ENCODE peak calls at places on chromosomes 4 and X, in eight cellular contexts. N, W, Y, G, J, P, A and F are unnamed samples.

GRCh38 chrX:69216911-69217310 is 51.7 kb upstream of the PJA1 start:
- DNase-seq in N (no peak), W (no peak), Y (no peak), G (no peak), J (no peak), P (no peak), A (no peak), F (no peak)

GRCh38 chr4:176622251-176622968 is 170.3 kb downstream of the VEGFC start:
- DNase-seq in N (no peak), W (peak), Y (no peak), G (no peak), J (no peak), P (no peak), A (no peak), F (no peak)

GRCh38 chr4:174210354-174210753 is 73.1 kb downstream of the FBXO8 start:
- DNase-seq in N (no peak), W (no peak), Y (no peak), G (no peak), J (no peak), P (no peak), A (no peak), F (no peak)

GRCh38 chr4:127015616-127016015 is 617.1 kb upstream of the INTU start:
- DNase-seq in N (no peak), W (no peak), Y (no peak), G (no peak), J (no peak), P (no peak), A (no peak), F (peak)

GRCh38 chrX:64204252-64204651 is 1.3 kb downstream of the AMER1 start:
- DNase-seq in N (peak), W (peak), Y (no peak), G (peak), J (no peak), P (no peak), A (no peak), F (no peak)

GRCh38 chrX:43961699-43962098 is 11.5 kb downstream of the NDP start:
- DNase-seq in N (no peak), W (no peak), Y (peak), G (no peak), J (no peak), P (no peak), A (no peak), F (no peak)

GRCh38 chrX:121301822-121302221 is 254.4 kb downstream of the GLUD2 start:
- DNase-seq in N (no peak), W (no peak), Y (no peak), G (no peak), J (no peak), P (no peak), A (no peak), F (no peak)

GRCh38 chr4:5839751-5840674 is 52.9 kb downstream of the CRMP1 start:
- DNase-seq in N (peak), W (peak), Y (no peak), G (no peak), J (no peak), P (no peak), A (no peak), F (no peak)

GRCh38 chrX:136446208-136446607 is 41.5 kb upstream of the BRS3 start:
- DNase-seq in N (no peak), W (no peak), Y (no peak), G (no peak), J (no peak), P (no peak), A (no peak), F (no peak)

GRCh38 chrX:107355533-107355932 is 93.9 kb upstream of the FRMPD3 start:
- DNase-seq in N (no peak), W (no peak), Y (no peak), G (no peak), J (no peak), P (no peak), A (no peak), F (peak)

GRCh38 chrX:32966956-32967355 is 244.4 kb downstream of the DMD start:
- DNase-seq in N (no peak), W (no peak), Y (peak), G (no peak), J (no peak), P (no peak), A (no peak), F (peak)

GRCh38 chr4:67770422-67770821 is 16.2 kb upstream of the GNRHR start:
- DNase-seq in N (no peak), W (no peak), Y (no peak), G (no peak), J (no peak), P (no peak), A (no peak), F (no peak)

GRCh38 chrX:2145672-2146412 is 354.9 kb downstream of the DHRSX start:
- DNase-seq in N (no peak), W (no peak), Y (no peak), G (no peak), J (no peak), P (no peak), A (no peak), F (no peak)

GRCh38 chr4:15164571-15164970 is 162.3 kb downstream of the CPEB2 start:
- DNase-seq in N (no peak), W (no peak), Y (no peak), G (no peak), J (no peak), P (no peak), A (no peak), F (no peak)